ENCODE peak calls at places on chromosomes 12 and 14, in five cellular contexts. K is HepG2, G is RWPE1, Q is heart right ventricle, V is kidney. F is an unnamed sample.

GRCh38 chr12:6753772-6754356 is 923 bp upstream of the MLF2 start:
- DNase-seq in G (no peak), Q (peak), K (no peak), V (peak), F (no peak)

GRCh38 chr12:52070243-52070925 is 606 bp downstream of the ATG101 start:
- DNase-seq in Q (no peak), G (no peak), K (no peak), V (no peak), F (no peak)

GRCh38 chr12:83432176-83432719 is 745.5 kb downstream of the TMTC2 start:
- DNase-seq in V (peak), G (no peak), Q (no peak), K (no peak), F (no peak)

GRCh38 chr12:108907861-108908302 is 28.0 kb downstream of the DAO start:
- DNase-seq in V (no peak), Q (no peak), K (peak), G (peak), F (no peak)

GRCh38 chr12:31234955-31235867 is 90.7 kb downstream of the SINHCAF start:
- DNase-seq in V (peak), Q (no peak), G (peak), K (peak), F (no peak)

GRCh38 chr14:71193663-71194062 is 286.4 kb downstream of the PCNX1 start:
- DNase-seq in V (no peak), K (no peak), G (no peak), Q (no peak), F (no peak)

GRCh38 chr12:103924761-103925641 is 5.2 kb upstream of the HSP90B1 start:
- DNase-seq in G (peak), V (no peak), Q (no peak), K (no peak), F (no peak)

GRCh38 chr12:51959211-51959610 is 7.7 kb downstream of the ACVR1B start:
- DNase-seq in Q (no peak), K (no peak), V (no peak), G (no peak), F (no peak)

GRCh38 chr14:37585971-37586759 is 8.9 kb downstream of the FOXA1 start:
- DNase-seq in V (no peak), K (no peak), G (no peak), Q (no peak), F (no peak)

GRCh38 chr14:82146846-82147245 is 613.2 kb upstream of the SEL1L start:
- DNase-seq in K (no peak), G (no peak), Q (no peak), V (no peak), F (no peak)
- H3K27ac ChIP-seq in K (no peak), G (no peak), Q (no peak), V (no peak), F (no peak)

GRCh38 chr12:45547132-45547531 is 182.4 kb upstream of the ARID2 start:
- DNase-seq in K (no peak), Q (no peak), V (no peak), G (no peak), F (no peak)

GRCh38 chr12:45546545-45546944 is 183.0 kb upstream of the ARID2 start:
- DNase-seq in K (no peak), V (no peak), Q (no peak), G (no peak), F (no peak)

GRCh38 chr12:45549503-45549902 is 180.0 kb upstream of the ARID2 start:
- DNase-seq in V (no peak), K (no peak), G (no peak), Q (no peak), F (no peak)

GRCh38 chr12:45543887-45544286 is 185.6 kb upstream of the ARID2 start:
- DNase-seq in Q (peak), G (peak), V (no peak), K (peak), F (no peak)

GRCh38 chr12:45547822-45548221 is 181.7 kb upstream of the ARID2 start:
- DNase-seq in V (no peak), G (no peak), Q (no peak), K (no peak), F (no peak)
- TF ChIP-seq CTCF in V (no peak), G (no peak), Q (no peak), K (no peak), F (no peak)

DNA sequence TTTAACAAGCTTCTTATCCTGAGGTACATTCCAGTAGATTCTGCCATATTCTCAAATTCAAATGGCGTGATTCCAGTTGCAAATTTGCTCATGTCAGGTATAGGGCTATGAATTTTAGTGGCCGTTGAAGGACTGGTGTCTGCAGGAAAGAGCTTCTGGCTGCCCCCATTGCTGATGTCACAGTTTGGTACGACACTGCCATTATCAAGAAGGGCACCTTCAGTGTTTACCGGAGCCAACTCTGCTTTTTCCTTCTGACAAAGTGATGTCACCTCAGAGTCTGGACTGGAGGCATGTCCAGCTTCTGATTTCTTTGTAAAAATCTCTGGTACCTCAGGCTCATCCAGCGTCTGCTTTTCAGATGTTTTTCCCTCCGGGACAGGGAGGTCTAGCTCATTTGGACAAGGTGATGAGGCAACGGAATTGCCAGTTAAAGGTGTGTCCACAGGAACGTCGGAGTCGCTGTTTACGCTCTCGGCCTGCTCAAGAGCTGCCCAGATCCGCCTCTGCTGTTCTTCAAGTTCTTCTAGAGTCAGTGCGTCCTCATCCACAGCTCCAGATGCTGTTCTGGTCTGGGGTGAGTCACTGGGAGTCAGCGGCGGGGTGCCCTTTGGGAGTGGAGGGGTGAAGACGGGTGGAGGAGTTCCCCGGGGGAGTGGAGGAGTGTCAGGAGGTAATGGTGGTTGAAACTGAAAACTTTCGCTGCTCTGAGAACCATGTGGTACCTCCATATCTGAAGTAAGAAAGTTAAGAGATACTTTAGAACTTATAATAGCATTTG is 27.0 kb downstream of the ZCCHC8 start:
- DNase-seq in G (peak), V (no peak), Q (no peak), K (no peak), F (no peak)
- H3K27ac ChIP-seq in G (peak), V (no peak), Q (no peak), K (no peak), F (no peak)

DNA sequence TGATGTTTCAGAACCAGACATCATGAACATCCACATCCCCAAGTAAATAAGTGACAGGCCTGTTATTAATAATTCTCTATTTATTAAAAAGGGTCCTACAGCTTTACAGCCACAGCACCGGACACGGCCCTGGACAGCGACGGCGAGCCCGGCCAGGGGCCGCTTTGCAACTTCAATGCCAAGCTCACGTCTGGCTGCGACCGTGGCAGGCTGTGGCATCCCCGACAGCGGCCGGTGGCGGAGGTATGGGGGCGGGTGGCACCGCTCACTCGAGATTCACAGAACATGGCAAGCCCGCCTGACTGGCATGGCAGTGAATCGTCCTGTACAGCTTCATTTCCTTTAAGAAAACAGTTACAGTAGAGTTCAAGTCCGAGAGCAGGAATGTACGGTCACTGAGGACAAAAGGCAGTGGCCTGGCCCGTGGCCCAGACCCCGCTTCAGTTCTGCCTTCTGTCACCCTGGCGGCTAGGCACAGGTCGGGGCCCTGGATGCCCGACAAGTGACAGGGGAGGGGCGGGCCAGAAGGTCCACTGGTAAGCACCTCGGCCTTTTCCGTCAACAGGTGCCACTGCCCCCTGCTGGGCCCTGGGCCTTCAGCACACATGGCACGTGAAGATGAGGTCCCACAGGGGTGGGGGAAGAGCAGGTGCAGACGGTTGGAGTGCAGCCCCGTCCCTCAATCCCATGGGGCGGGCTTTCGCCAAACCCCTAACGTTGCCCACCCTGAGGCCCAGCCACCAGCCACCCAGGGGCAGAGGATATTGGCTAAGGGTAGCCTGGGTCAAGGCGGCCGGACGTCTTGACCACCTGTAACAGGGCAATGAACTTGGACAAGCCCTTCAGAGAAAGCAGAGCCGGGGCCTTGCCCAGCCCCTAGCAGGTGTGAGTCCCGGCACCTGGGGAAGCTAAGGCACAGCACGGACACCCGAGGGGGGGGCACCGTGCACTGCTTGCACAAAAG is 30.3 kb downstream of the HIP1R start:
- DNase-seq in V (peak), Q (no peak), G (no peak), K (peak), F (no peak)
- TF ChIP-seq CTCF in V (peak), Q (peak), G (no peak), K (peak), F (no peak)

GRCh38 chr14:22570132-22570949 is 18.7 kb downstream of the DAD1 start:
- DNase-seq in G (peak), V (no peak), Q (peak), K (peak), F (peak)
- H3K27ac ChIP-seq in G (peak), V (no peak), Q (no peak), K (peak), F (peak)

DNA sequence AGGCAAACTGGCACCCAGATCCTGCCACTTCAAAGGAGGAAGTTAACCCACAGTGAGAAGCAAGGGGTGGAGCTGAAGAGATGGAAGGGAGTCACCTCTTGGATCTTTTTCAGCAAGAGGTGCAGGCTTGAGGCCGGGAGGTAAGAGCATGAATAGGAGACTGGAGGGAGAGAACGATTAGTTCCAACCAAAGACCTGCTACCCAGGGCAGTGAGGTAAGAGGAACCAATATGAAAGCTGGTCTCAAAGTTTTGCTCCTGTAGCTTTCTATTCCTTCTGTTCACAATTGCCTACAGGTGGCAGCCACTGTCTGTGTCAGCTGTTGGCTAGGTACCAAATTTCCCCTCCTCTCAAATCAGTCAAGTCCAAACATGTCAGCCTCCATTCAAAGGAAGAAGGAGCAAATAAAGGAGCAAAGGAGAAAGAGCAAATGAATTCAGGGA is 14.9 kb upstream of the TAC3 start:
- DNase-seq in G (peak), V (no peak), K (peak), Q (no peak), F (no peak)
- TF ChIP-seq CTCF in G (no peak), V (no peak), K (peak), Q (no peak), F (no peak)

GRCh38 chr12:54210400-54210790 is 21.6 kb upstream of the SMUG1 start:
- DNase-seq in G (no peak), Q (no peak), V (peak), K (no peak), F (no peak)

GRCh38 chr12:54207539-54208267 is 18.9 kb upstream of the SMUG1 start:
- DNase-seq in V (peak), Q (peak), K (peak), G (peak), F (peak)

GRCh38 chr12:54211920-54212319 is 23.1 kb upstream of the SMUG1 start:
- DNase-seq in G (no peak), Q (no peak), V (no peak), K (no peak), F (no peak)

GRCh38 chr12:54206807-54207206 is 18.0 kb upstream of the SMUG1 start:
- DNase-seq in Q (no peak), G (no peak), V (no peak), K (no peak), F (no peak)

GRCh38 chr12:54208591-54208990 is 19.8 kb upstream of the SMUG1 start:
- DNase-seq in G (no peak), Q (no peak), K (no peak), V (peak), F (no peak)
- H3K27ac ChIP-seq in G (no peak), Q (no peak), K (no peak), V (no peak), F (no peak)

DNA sequence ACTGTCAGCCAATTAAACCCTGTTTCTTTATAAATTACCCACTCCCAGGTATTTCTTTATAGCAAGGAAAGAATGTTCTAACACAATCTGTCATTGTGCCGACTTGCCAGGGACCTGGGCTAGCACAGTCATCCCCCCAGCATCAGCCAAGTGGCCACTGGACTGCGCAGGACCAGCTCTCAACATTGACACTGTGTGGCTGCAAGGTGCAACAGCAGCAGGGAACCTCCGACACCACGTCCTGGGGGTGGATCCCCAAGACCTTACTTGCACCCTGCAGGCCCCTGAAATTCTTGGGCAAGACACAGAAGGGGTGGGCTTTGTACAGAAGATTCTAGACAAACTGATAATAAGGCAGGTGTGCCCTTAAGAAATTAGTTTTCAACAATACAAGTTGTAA is 309.5 kb downstream of the GLT1D1 start:
- DNase-seq in K (no peak), G (no peak), Q (no peak), V (no peak), F (no peak)
- TF ChIP-seq CTCF in K (peak), G (no peak), Q (no peak), V (no peak), F (no peak)

F was measured in ascending aorta.